ENCODE peak calls at places on chromosomes 4 and X, in eight cellular contexts. R is right lobe of liver, Z is GM23248, V is A549, A is colonic mucosa, S is HAP-1, G is heart left ventricle, C is adrenal gland. X is an unnamed sample.

GRCh38 chr4:82848706-82849105 is 42.2 kb downstream of the SEC31A start:
- DNase-seq in S (no peak), V (no peak), Z (no peak), R (no peak), G (no peak), A (no peak), C (no peak), X (no peak)

GRCh38 chrX:44431206-44431605 is 87.7 kb upstream of the EFHC2 start:
- DNase-seq in R (no peak), V (peak; percentile 59), S (no peak), G (no peak), Z (peak; percentile 49), C (no peak), A (no peak), X (peak; percentile 32)

GRCh38 chr4:155809835-155810234 is 51.0 kb downstream of the GUCY1B1 start:
- DNase-seq in Z (peak; percentile 87), R (no peak), A (no peak), C (peak; percentile 28), G (no peak), S (peak; percentile 87), V (peak; percentile 88), X (peak; percentile 81)

GRCh38 chr4:37528161-37528560 is 158.0 kb downstream of the RELL1 start:
- DNase-seq in S (no peak), R (peak; percentile 43), Z (peak; percentile 6), A (no peak), G (no peak), V (peak; percentile 29), C (no peak), X (peak; percentile 79)

GRCh38 chr4:77349361-77349760 is 192.4 kb downstream of the CCNG2 start:
- DNase-seq in Z (peak; percentile 53), V (no peak), R (no peak), A (no peak), G (no peak), S (no peak), C (no peak), X (no peak)

GRCh38 chr4:123452585-123452984 is 56.0 kb downstream of the SPRY1 start:
- DNase-seq in V (peak; percentile 11), Z (peak; percentile 87), A (peak; percentile 59), C (peak; percentile 85), G (peak; percentile 46), R (peak; percentile 66), S (no peak), X (no peak)

GRCh38 chrX:10574663-10575062 is 45.7 kb downstream of the MID1 start:
- DNase-seq in Z (peak; percentile 65), G (no peak), V (no peak), A (no peak), S (no peak), C (no peak), R (no peak), X (peak; percentile 1)

GRCh38 chr4:102343964-102344519 is 1.2 kb downstream of the SLC39A8 start:
- DNase-seq in C (no peak), S (peak; percentile 38), V (no peak), R (no peak), A (peak; percentile 72), G (no peak), Z (no peak), X (no peak)

GRCh38 chrX:41827886-41828285 is 95.5 kb downstream of the CASK start:
- DNase-seq in S (peak; percentile 6), C (no peak), V (no peak), A (no peak), G (no peak), Z (peak; percentile 6), R (no peak), X (no peak)

GRCh38 chr4:11824557-11824956 is 395.9 kb upstream of the HS3ST1 start:
- DNase-seq in A (no peak), S (no peak), G (no peak), Z (no peak), C (no peak), V (no peak), R (no peak), X (no peak)

GRCh38 chr4:123603165-123603564 is 206.6 kb downstream of the SPRY1 start:
- DNase-seq in Z (peak; percentile 14), S (no peak), R (no peak), A (peak; percentile 71), G (no peak), C (no peak), V (no peak), X (peak; percentile 96)

GRCh38 chrX:79300821-79301220 is 66.3 kb downstream of the ITM2A start:
- DNase-seq in Z (no peak), S (peak; percentile 98), A (no peak), C (no peak), G (no peak), V (no peak), R (no peak), X (no peak)

GRCh38 chrX:121336831-121337421 is 289.5 kb downstream of the GLUD2 start:
- DNase-seq in V (no peak), C (no peak), S (no peak), G (no peak), R (no peak), A (no peak), Z (no peak), X (no peak)

GRCh38 chr4:166481014-166481507 is 608.0 kb downstream of the TLL1 start:
- DNase-seq in R (no peak), S (no peak), V (no peak), G (no peak), A (no peak), C (no peak), Z (no peak), X (no peak)

GRCh38 chrX:42967681-42968080 is 189.7 kb upstream of the PPP1R2C start:
- DNase-seq in C (no peak), G (no peak), V (no peak), A (no peak), R (no peak), Z (no peak), S (no peak), X (no peak)

GRCh38 chrX:42975906-42976305 is 197.9 kb upstream of the PPP1R2C start:
- DNase-seq in C (no peak), G (no peak), R (no peak), Z (no peak), S (no peak), V (no peak), A (no peak), X (peak; percentile 5)

GRCh38 chrX:42976729-42977366 is 198.9 kb upstream of the PPP1R2C start:
- DNase-seq in V (peak; percentile 18), C (no peak), R (no peak), G (no peak), Z (no peak), S (peak; percentile 50), A (peak; percentile 35), X (peak; percentile 46)

GRCh38 chrX:42978655-42979379 is 200.9 kb upstream of the PPP1R2C start:
- DNase-seq in C (no peak), S (no peak), V (no peak), G (no peak), Z (no peak), A (no peak), R (no peak), X (no peak)

GRCh38 chrX:42973321-42973720 is 195.4 kb upstream of the PPP1R2C start:
- DNase-seq in V (no peak), Z (no peak), A (no peak), G (no peak), R (no peak), S (no peak), C (peak; percentile 15), X (peak; percentile 54)
- H3K9me3 ChIP-seq in V (no peaks in the 10 kb centered on the region), Z (no peaks in the 10 kb centered on the region), A (no peaks in the 10 kb centered on the region), G (no peaks in the 10 kb centered on the region), R (no peaks in the 10 kb centered on the region), S (no peaks in the 10 kb centered on the region), C (no peaks in the 10 kb centered on the region), X (no peaks in the 10 kb centered on the region)

GRCh38 chrX:136192135-136192534 is 44.8 kb downstream of the FHL1 start:
- DNase-seq in V (no peak), G (no peak), R (no peak), C (no peak), Z (no peak), S (no peak), A (no peak), X (no peak)

GRCh38 chrX:136194546-136194945 is 47.2 kb downstream of the FHL1 start:
- DNase-seq in R (no peak), A (no peak), V (no peak), C (no peak), G (no peak), S (no peak), Z (no peak), X (no peak)

GRCh38 chrX:136192839-136193414 is 45.6 kb downstream of the FHL1 start:
- DNase-seq in Z (peak; percentile 76), G (no peak), A (no peak), V (no peak), S (no peak), R (no peak), C (no peak), X (no peak)

GRCh38 chrX:136195247-136195646 is 47.9 kb downstream of the FHL1 start:
- DNase-seq in C (no peak), G (no peak), A (no peak), R (no peak), Z (no peak), V (no peak), S (no peak), X (peak; percentile 53)

DNA sequence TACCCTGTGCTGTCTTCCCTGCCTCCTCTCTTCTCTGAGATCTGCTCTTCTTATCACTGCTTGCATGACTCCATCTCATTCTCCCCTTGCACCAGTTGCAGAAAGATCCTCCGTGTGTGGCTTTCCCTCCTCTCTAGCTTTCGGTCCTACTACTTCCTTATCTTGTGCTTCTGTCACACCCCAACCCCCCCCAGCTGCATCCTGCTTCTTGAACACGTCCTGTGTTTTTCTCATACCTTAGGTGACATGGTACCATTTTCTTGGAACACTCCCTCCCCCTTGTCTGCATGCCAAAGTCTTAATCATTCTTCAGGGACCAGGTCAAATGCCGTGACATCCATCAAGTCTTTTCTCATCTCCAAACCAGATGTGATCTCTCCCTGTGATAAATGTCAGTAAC is 46.4 kb downstream of the FHL1 start:
- DNase-seq in V (no peak), S (no peak), C (no peak), R (no peak), Z (no peak), G (peak; percentile 53), A (no peak), X (no peak)
- H3K9me3 ChIP-seq in V (no peaks in the 10 kb centered on the region), S (no peaks in the 10 kb centered on the region), C (no peaks in the 10 kb centered on the region), R (no peaks in the 10 kb centered on the region), Z (no peaks in the 10 kb centered on the region), G (no peaks in the 10 kb centered on the region), A (no peaks in the 10 kb centered on the region), X (no peaks in the 10 kb centered on the region)

GRCh38 chr4:188091-188490 is 63.8 kb downstream of the ZNF718 start:
- DNase-seq in A (no peak), V (no peak), G (no peak), S (no peak), C (no peak), Z (no peak), R (no peak), X (no peak)
- H3K9me3 ChIP-seq in A (no peaks in the 10 kb centered on the region), V (no peaks in the 10 kb centered on the region), G (peaks cover 9% of the 10 kb centered on the region), S (peaks cover 3% of the 10 kb centered on the region), C (peaks cover 3% of the 10 kb centered on the region), Z (no peaks in the 10 kb centered on the region), R (no peaks in the 10 kb centered on the region), X (peaks cover 9% of the 10 kb centered on the region)

DNA sequence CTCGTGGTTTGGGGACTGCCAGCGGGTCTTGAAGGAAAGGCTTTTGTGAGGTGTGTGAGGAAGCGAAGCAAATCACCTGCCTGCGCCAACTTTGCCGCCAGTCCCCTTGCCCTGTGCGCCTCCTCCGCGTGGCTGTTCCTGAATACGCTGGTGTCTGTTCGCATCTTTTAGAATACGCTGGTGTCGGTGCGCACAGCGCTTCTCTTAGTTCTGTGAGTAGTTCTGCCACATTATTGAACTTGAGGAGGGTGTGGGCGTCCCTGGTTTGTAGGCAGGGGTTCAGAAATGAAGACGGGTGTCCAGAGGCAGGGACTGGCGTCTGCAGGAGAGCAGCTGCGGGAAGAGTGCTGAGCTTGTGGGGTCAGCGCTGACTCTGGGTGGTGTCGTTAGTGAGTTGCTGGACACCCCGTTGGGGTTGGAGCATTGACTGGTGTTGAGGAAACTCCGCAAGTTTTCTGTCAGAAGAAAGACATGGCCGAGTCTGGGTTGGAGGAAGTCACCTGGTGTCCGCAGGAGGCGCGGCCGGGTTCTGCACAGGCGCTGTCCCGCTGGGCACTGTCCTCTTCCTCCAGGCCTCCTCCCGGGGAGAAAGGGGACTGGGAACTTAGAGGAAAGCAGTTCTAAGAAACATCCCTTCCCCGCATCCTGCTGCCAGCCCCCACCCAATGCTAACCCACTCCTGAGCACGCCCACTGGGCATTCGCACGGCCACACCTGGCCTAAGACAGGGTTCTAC is 952 bp downstream of the ZNF718 start:
- DNase-seq in V (peak; percentile 38), R (peak; percentile 42), Z (peak; percentile 73), G (peak; percentile 49), C (peak; percentile 60), S (peak; percentile 33), A (peak; percentile 59), X (peak; percentile 58)
- H3K9me3 ChIP-seq in V (peaks cover 32% of the 10 kb centered on the region), R (no peaks in the 10 kb centered on the region), Z (no peaks in the 10 kb centered on the region), G (no peaks in the 10 kb centered on the region), C (no peaks in the 10 kb centered on the region), S (peaks cover 5% of the 10 kb centered on the region), A (no peaks in the 10 kb centered on the region), X (no peaks in the 10 kb centered on the region)

X was measured in small intestine.